ENCODE peak calls at places on chromosomes 4 and X, in four cellular contexts. S is HepG2, L is IMR-90, M is HCT116. W is an unnamed sample. For H4K20me1 and H3K27me3, the result is how much of the 10 kb centered on the place peaks cover.

GRCh38 chr4:156475322-156475721 is 496.3 kb downstream of the PDGFC start:
- DNase-seq in L (peak), S (peak), M (peak), W (peak)

GRCh38 chrX:101507372-101507771 is 22.1 kb downstream of the ARMCX4 start:
- DNase-seq in S (no peak), M (no peak), L (no peak), W (no peak)

GRCh38 chr4:1403177-1403583 is 3.1 kb downstream of the NKX1-1 start:
- DNase-seq in L (no peak), S (no peak), M (no peak), W (no peak)

GRCh38 chr4:126839066-126839465 is 793.7 kb upstream of the INTU start:
- DNase-seq in S (no peak), L (peak), M (no peak), W (no peak)

GRCh38 chr4:125315571-125316390 is 1.0 kb downstream of the FAT4 start:
- DNase-seq in L (peak), S (peak), M (no peak), W (no peak)

GRCh38 chr4:132195181-132195580 is 953.9 kb upstream of the PCDH10 start:
- DNase-seq in S (no peak), M (no peak), L (peak), W (no peak)

GRCh38 chr4:81786063-81786763 is 314.5 kb upstream of the RASGEF1B start:
- DNase-seq in S (no peak), L (no peak), M (no peak), W (no peak)

GRCh38 chrX:19889582-19890342 is 2.4 kb upstream of the SH3KBP1 start:
- DNase-seq in M (peak), L (peak), S (peak), W (peak)

GRCh38 chr4:1503583-1504471 is 97.6 kb upstream of the NKX1-1 start:
- DNase-seq in S (no peak), L (no peak), M (no peak), W (peak)

GRCh38 chr4:31580843-31581242 is 860.7 kb downstream of the PCDH7 start:
- DNase-seq in L (no peak), M (no peak), S (no peak), W (no peak)

GRCh38 chr4:1771555-1772305 is 21.4 kb upstream of the FGFR3 start:
- DNase-seq in M (no peak), S (no peak), L (no peak), W (no peak)

DNA sequence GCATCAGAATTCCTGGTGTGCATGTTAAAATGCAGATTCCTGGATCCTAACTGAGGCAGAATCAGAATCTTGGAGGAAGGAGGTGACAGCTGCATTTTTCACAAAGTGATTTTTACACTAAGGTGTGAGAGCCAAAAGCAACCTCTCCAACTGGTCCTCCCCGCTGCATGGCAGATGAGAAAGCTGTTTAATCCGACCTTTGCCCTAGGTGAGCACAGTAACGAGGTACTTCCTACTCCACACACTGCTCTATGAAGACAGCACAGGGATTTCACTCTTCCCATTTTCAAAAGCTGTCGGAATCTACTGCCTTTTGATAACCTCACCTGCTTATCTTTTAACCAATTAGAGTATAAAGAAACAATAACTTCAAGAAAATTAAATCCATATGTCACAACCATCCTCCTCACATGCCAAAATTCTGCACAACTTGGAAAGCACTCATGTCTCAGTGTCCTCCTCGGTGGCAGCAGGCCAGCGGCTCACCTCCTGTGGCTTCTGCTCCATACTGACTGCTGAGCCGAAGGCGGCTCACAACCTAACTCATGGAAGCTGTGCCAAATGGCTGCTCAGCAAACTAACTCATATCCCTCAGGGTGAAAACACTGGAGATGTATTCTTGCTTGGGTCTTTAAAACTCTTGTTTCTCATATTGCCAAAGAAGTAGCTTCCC is 3.6 kb downstream of the CASP6 start:
- DNase-seq in M (no peak), S (no peak), L (no peak), W (no peak)
- H4K20me1 ChIP-seq in M (under half), S (under half), L (under half), W (under half)

DNA sequence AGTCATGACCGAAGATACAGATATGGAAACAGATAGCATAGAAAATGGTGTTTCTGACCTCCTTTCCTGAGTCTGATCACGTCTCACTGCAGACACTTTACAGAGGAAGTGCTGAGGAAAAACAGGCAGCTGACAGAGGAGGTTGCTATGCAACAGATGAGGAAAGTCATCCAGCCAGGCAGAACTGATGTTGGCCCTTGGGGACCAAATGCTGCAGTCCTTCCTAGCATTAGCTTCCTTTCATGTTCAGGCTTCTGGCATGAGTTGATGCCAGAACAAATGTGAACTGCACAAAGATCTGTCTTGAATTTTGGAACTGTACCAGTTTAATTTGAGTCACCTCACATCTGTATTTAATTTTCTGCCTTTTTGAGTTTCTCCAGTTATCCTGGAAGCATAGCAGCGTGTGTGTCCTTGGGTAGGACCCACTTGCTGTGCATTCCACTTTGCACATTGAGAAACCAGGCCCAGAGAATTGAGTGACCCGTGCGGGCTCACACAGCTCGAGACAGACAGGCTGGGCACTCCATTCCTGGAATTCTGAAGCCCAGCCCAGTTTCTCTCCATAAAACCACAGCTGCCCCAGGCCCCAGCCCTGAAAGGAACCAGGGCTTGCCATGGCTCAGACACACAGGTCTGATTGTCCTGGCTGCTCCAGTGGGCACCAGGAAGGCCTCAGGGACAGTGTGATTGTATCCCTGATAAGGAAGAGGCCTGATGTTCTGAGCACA is 1.4 kb upstream of the MAGED1 start:
- DNase-seq in S (no peak), L (peak), M (no peak), W (peak)
- H3K9ac ChIP-seq in S (peak), L (peak), M (no peak), W (peak)

GRCh38 chrX:111116666-111117065 is 20.7 kb downstream of the PAK3 start:
- DNase-seq in M (no peak), S (no peak), L (no peak), W (no peak)
- H3K27me3 ChIP-seq in M (under half), S (under half), L (under half), W (under half)

GRCh38 chr4:101221294-101221693 is 126.0 kb downstream of the PPP3CA start:
- DNase-seq in S (no peak), M (no peak), L (peak), W (no peak)
- H4K20me1 ChIP-seq in S (under half), M (under half), L (under half), W (under half)